ENCODE peak calls at places on chromosomes 13 and 19, in ten cellular contexts. U, C, Q, I, S, W, N, P, Z and F are unnamed samples.

GRCh38 chr19:44894946-44895345 is 3.9 kb downstream of the TOMM40 start:
- DNase-seq in C (no peak), U (no peak), S (no peak), I (no peak), N (no peak), Z (no peak), P (no peak), Q (no peak), W (no peak), F (no peak)

GRCh38 chr13:47757681-47758080 is 243.4 kb downstream of the SUCLA2 start:
- DNase-seq in I (no peak), C (no peak), Q (no peak), N (no peak), S (no peak), W (no peak), Z (no peak), P (no peak), U (no peak), F (no peak)

GRCh38 chr13:88840085-88840484 is 1168.9 kb downstream of the SLITRK5 start:
- DNase-seq in W (no peak), Z (no peak), C (no peak), I (no peak), P (no peak), S (no peak), Q (no peak), U (no peak), N (no peak), F (no peak)

GRCh38 chr19:14337510-14337909 is 43.7 kb upstream of the ADGRE5 start:
- DNase-seq in N (no peak), Q (peak; percentile 43), I (no peak), P (no peak), S (no peak), C (no peak), Z (peak; percentile 31), W (no peak), U (peak; percentile 92), F (peak; percentile 47)

GRCh38 chr13:23378009-23378632 is 55.4 kb downstream of the SACS start:
- DNase-seq in P (no peak), C (peak; percentile 83), Z (peak; percentile 52), I (no peak), W (peak; percentile 89), Q (peak; percentile 35), U (peak; percentile 33), N (no peak), S (no peak), F (peak; percentile 63)

GRCh38 chr13:27712421-27712820 is 79.9 kb upstream of the GSX1 start:
- DNase-seq in C (no peak), N (no peak), U (no peak), W (peak; percentile 39), Z (no peak), S (no peak), I (no peak), P (no peak), Q (peak; percentile 13), F (peak; percentile 13)

GRCh38 chr19:11964496-11964857 is 363 bp upstream of the ZNF763 start:
- DNase-seq in I (no peak), P (no peak), W (no peak), U (peak; percentile 43), C (no peak), N (peak; percentile 27), Q (peak; percentile 8), S (no peak), Z (no peak), F (peak; percentile 11)

GRCh38 chr13:101773062-101773461 is 320.6 kb downstream of the ITGBL1 start:
- DNase-seq in I (no peak), Q (no peak), U (no peak), C (no peak), Z (no peak), N (no peak), P (no peak), S (no peak), W (peak; percentile 3), F (no peak)

GRCh38 chr19:36528921-36529518 is 949 bp upstream of the ZNF260 start:
- DNase-seq in Q (no peak), W (peak; percentile 3), C (no peak), P (no peak), N (no peak), I (no peak), U (peak; percentile 58), Z (no peak), S (peak; percentile 2), F (no peak)

GRCh38 chr13:71817335-71817734 is 49.7 kb downstream of the DACH1 start:
- DNase-seq in C (no peak), I (no peak), P (no peak), S (no peak), N (no peak), W (no peak), Q (no peak), U (no peak), Z (no peak), F (no peak)